ENCODE peak calls at places on chromosomes 6 and 20, in seven cellular contexts. A is IMR-90, M is H1, I is neuronal stem cell, Z is mesenchymal stem cell, Q is H9, C is mesendoderm. B is an unnamed sample.

GRCh38 chr20:32958574-32958973 is 45.7 kb downstream of the SUN5 start:
- DNase-seq in Q (no peak), A (no peak), C (no peak), Z (no peak), M (no peak), I (no peak), B (no peak)

GRCh38 chr6:64290867-64291266 is 655.3 kb downstream of the PHF3 start:
- DNase-seq in M (no peak), C (no peak), A (peak), Q (no peak), Z (no peak), I (no peak), B (no peak)

GRCh38 chr6:78101387-78101786 is 448.5 kb downstream of the MEI4 start:
- DNase-seq in M (no peak), C (no peak), Z (no peak), A (no peak), I (peak), Q (no peak), B (no peak)

GRCh38 chr6:6946477-6947145 is 161.2 kb upstream of the RREB1 start:
- DNase-seq in Z (no peak), A (no peak), Q (no peak), I (no peak), M (no peak), C (no peak), B (no peak)

GRCh38 chr6:129191275-129191674 is 308.3 kb downstream of the LAMA2 start:
- DNase-seq in Z (no peak), M (no peak), C (no peak), A (no peak), I (no peak), Q (no peak), B (no peak)

GRCh38 chr20:51797357-51798025 is 4.8 kb downstream of the SALL4 start:
- DNase-seq in A (peak), M (no peak), C (peak), Q (no peak), I (peak), Z (peak), B (peak)

GRCh38 chr6:36386495-36387439 is 702 bp downstream of the ETV7 start:
- DNase-seq in A (peak), M (peak), Z (peak), Q (peak), C (peak), I (no peak), B (peak)

GRCh38 chr6:22079788-22080187 is 217.0 kb downstream of the PRL start:
- DNase-seq in I (no peak), A (peak), Z (no peak), M (no peak), Q (no peak), C (no peak), B (peak)

GRCh38 chr20:38260025-38260377 is 534 bp downstream of the KIAA1755 start:
- DNase-seq in A (no peak), I (no peak), M (no peak), Z (no peak), C (no peak), Q (no peak), B (no peak)

GRCh38 chr20:39879296-39879695 is 809.7 kb downstream of the MAFB start:
- DNase-seq in A (no peak), I (no peak), Z (no peak), C (no peak), M (no peak), Q (no peak), B (no peak)

GRCh38 chr20:1415667-1416468 is 23.0 kb upstream of the FKBP1A start:
- DNase-seq in M (no peak), C (peak), Q (no peak), A (peak), I (no peak), Z (peak), B (peak)

GRCh38 chr6:119325559-119326240 is 23.9 kb downstream of the MAN1A1 start:
- DNase-seq in C (no peak), I (no peak), Q (no peak), A (no peak), M (no peak), Z (no peak), B (no peak)

GRCh38 chr6:11613858-11614257 is 76.3 kb downstream of the TMEM170B start:
- DNase-seq in Z (peak), Q (no peak), M (no peak), I (no peak), A (peak), C (peak), B (peak)

GRCh38 chr6:2078888-2079287 is 166.5 kb downstream of the GMDS start:
- DNase-seq in C (no peak), I (no peak), A (no peak), M (no peak), Z (no peak), Q (no peak), B (no peak)
- H2AK5ac ChIP-seq in C (no peak), I (no peak), A (no peak), M (no peak), Z (no peak), Q (no peak), B (no peak)

GRCh38 chr20:42255820-42256219 is 637.6 kb upstream of the CHD6 start:
- DNase-seq in C (no peak), Q (no peak), M (no peak), I (no peak), A (no peak), Z (no peak), B (no peak)
- H4K8ac ChIP-seq in C (no peak), Q (no peak), M (no peak), I (no peak), A (no peak), Z (no peak), B (no peak)

DNA sequence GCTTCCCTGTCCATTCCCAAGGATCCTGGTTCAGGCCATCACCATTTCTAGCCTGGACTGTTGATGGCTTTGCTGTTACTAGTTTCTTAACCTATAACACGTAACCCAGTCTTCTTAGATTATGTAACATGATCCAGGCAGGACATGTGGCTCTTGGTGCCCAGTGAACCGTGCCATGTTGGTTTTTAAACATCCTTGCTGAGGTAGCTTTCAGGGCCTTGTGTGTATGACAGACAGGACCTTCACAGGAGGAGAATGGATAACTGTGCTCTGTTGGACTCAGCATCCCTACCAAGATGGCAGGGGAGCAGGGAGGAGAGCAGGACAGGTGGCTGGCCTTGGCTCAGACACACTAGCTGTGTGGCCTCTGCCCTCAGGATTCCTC is 46.8 kb downstream of the PANK2 start:
- DNase-seq in M (no peak), Q (no peak), I (no peak), C (no peak), A (no peak), Z (no peak), B (no peak)
- H2AK5ac ChIP-seq in M (no peak), Q (no peak), I (no peak), C (no peak), A (no peak), Z (no peak), B (no peak)

GRCh38 chr20:21106171-21106694 is at the start of gene LINC00237:
- DNase-seq in A (no peak), C (peak), I (no peak), Z (no peak), Q (peak), M (no peak), B (no peak)

GRCh38 chr20:21105429-21106170 is 558 bp downstream of the LINC00237 start:
- DNase-seq in Q (peak), Z (no peak), A (no peak), I (no peak), C (no peak), M (peak), B (peak)

GRCh38 chr20:21103582-21104465 is 2.3 kb downstream of the LINC00237 start:
- DNase-seq in Q (peak), M (peak), Z (no peak), C (peak), I (no peak), A (no peak), B (no peak)

GRCh38 chr20:21104466-21104761 is 1.7 kb downstream of the LINC00237 start:
- DNase-seq in C (peak), A (no peak), Z (no peak), Q (peak), M (peak), I (no peak), B (no peak)

DNA sequence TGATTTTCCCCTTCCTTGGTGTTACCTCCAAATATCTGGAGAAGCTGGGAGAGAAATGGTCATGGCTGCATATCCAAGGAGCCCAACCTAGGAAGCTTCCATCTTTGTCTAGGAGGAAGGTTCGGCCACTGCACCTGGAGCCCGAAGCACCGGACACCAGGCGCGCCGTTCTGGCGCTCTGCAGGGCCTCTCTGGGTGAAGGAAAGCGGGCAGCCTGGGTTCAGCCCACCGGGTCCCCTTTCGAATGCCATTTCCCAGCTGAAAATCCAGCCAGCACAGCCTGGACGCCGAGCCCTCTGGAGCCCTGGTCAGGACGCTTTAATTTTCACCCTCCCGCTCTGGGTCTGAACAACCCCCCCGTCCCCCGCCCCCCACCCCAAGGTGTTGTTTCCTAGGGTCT is 1.2 kb downstream of the LINC00237 start:
- DNase-seq in A (no peak), C (no peak), Z (no peak), M (peak), Q (peak), I (no peak), B (no peak)
- H4K8ac ChIP-seq in A (no peak), C (no peak), Z (no peak), M (no peak), Q (no peak), I (no peak), B (no peak)

DNA sequence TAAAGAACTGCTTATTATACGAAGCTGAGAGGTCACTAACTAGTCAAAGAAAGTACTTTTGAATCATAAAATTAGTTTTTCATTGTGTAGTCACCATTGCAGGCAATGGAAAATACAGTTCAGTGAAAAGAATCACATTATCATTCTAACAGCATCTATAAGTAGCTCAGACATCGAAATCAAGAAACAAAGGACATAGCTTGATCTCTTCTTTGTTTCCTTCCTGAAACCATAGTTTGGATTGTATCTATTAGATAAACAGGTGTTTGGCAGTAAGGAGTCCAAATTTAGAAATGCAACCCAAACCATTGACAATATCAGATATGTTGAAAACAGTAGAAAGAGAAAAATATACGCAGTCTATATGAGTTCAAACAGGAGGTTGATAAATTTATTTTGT is 697.3 kb downstream of the TFAP2A start:
- DNase-seq in A (no peak), Q (no peak), M (no peak), Z (no peak), I (no peak), C (no peak), B (no peak)
- H2AK5ac ChIP-seq in A (no peak), Q (no peak), M (no peak), Z (no peak), I (no peak), C (no peak), B (no peak)

DNA sequence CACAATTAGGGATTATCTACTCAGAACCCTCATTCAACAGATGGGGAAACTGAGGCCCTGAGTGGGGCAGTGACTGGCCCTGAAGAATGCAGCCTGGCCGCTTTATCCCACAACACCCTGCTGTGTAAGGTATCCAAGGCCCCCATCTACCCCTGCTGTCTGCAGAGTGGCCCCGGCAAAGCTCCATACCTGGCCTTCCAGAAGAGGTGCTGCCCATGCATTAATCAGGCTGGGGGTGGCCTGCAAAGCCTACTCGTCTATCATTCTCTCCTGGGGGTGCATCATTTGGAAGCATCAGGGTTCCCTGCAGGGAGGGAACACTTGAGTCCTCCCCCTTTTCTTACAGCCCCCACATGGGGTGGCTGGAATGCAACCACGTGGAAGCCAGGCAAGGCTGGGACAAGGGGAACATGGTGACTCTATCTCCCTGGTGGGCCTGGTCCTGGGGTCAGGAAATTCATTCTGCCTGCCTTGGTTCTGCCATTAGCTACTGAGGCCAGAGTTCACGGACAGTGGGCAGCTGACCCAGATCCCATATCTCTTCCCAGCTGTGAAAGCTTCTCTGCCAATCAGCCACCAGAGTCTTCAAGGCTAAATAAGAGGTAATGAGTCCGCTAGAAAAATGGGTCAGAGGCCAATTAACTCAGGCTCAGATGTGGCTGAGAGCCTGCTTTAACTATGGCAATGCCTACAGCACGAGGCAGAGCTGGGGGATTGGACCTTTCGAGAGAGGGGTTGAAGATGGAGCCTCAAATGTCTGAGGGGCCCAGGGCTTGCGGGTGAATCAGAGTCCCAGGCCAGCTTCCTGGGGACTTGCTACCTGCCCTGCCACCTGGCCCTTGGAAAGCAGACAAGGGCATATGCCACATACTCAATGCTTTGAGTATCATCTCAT is 72.3 kb upstream of the TOX2 start:
- DNase-seq in M (peak), Z (no peak), C (no peak), A (no peak), Q (no peak), I (no peak), B (no peak)
- H4K8ac ChIP-seq in M (no peak), Z (peak), C (no peak), A (peak), Q (no peak), I (peak), B (no peak)

B was measured in trophoblast cell.